ENCODE peak calls at places on chromosomes 5 and 9, in nine cellular contexts. N is cardiac muscle cell; H is posterior cingulate gyrus; G is WTC11; Z is AG04450; K is activated CD8-positive, alpha-beta memory T cell treated with anti-CD3 and anti-CD28 coated beads for 4 hours; E is stimulated activated CD8-positive, alpha-beta memory T cell treated with anti-CD3 and anti-CD28 coated beads, Interleukin-4, amount 100 ng/mL, for 4 hours; Y is NCI-H2081; W is amniotic stem cell. B is an unnamed sample.

GRCh38 chr9:112203536-112203935 is 28.4 kb upstream of the SUSD1 start:
- DNase-seq in N (no peak), H (no peak), G (no peak), Z (no peak), K (no peak), E (no peak), Y (no peak), W (no peak), B (no peak)

GRCh38 chr9:32518276-32518675 is 7.7 kb downstream of the RIGI start:
- DNase-seq in N (no peak), H (no peak), G (no peak), Z (no peak), K (no peak), E (no peak), Y (no peak), W (no peak), B (no peak)

GRCh38 chr9:34994429-34995287 is 5.1 kb downstream of the DNAJB5 start:
- DNase-seq in N (peak), H (peak), G (peak), Z (no peak), K (no peak), E (no peak), Y (peak), W (no peak), B (no peak)

GRCh38 chr5:142409253-142409594 is 84.4 kb upstream of the SPRY4 start:
- DNase-seq in N (no peak), H (no peak), G (no peak), Z (no peak), K (no peak), E (no peak), Y (no peak), W (no peak), B (no peak)

GRCh38 chr9:133277467-133277866 is 2.5 kb upstream of the ABO start:
- DNase-seq in N (no peak), H (no peak), G (no peak), Z (no peak), K (no peak), E (no peak), Y (no peak), W (no peak), B (no peak)

GRCh38 chr9:93124793-93125192 is 9.3 kb downstream of the NINJ1 start:
- DNase-seq in N (no peak), H (no peak), G (peak), Z (no peak), K (no peak), E (no peak), Y (no peak), W (no peak), B (no peak)

GRCh38 chr5:173590436-173591299 is 25.8 kb downstream of the BOD1 start:
- DNase-seq in N (no peak), H (no peak), G (no peak), Z (no peak), K (no peak), E (no peak), Y (no peak), W (no peak), B (no peak)

GRCh38 chr5:66518753-66519152 is 77.4 kb upstream of the MAST4 start:
- DNase-seq in N (peak), H (no peak), G (no peak), Z (no peak), K (no peak), E (no peak), Y (no peak), W (no peak), B (no peak)

GRCh38 chr9:136551401-136552116 is 5.7 kb upstream of the NOTCH1 start:
- DNase-seq in N (no peak), H (no peak), G (peak), Z (no peak), K (no peak), E (no peak), Y (no peak), W (peak), B (no peak)

GRCh38 chr5:174903333-174903732 is 179.0 kb downstream of the MSX2 start:
- DNase-seq in N (no peak), H (no peak), G (no peak), Z (no peak), K (no peak), E (no peak), Y (no peak), W (no peak), B (no peak)

GRCh38 chr5:54309751-54310432 is 481 bp downstream of the ARL15 start:
- DNase-seq in N (peak), H (peak), G (peak), Z (no peak), K (no peak), E (no peak), Y (peak), W (peak), B (peak)

GRCh38 chr5:89097103-89097502 is 214.1 kb upstream of the MEF2C start:
- DNase-seq in N (no peak), H (no peak), G (no peak), Z (no peak), K (no peak), E (no peak), Y (peak), W (no peak), B (no peak)

GRCh38 chr9:125795970-125796596 is 48.9 kb downstream of the PBX3 start:
- DNase-seq in N (no peak), H (no peak), G (no peak), Z (no peak), K (no peak), E (no peak), Y (no peak), W (no peak), B (no peak)

GRCh38 chr9:101707708-101708107 is 30.7 kb downstream of the GRIN3A start:
- DNase-seq in N (no peak), H (no peak), G (no peak), Z (no peak), K (no peak), E (no peak), Y (no peak), W (no peak), B (no peak)

GRCh38 chr9:127224883-127225739 is 39.5 kb upstream of the GARNL3 start:
- DNase-seq in N (peak), H (peak), G (peak), Z (peak), K (peak), E (peak), Y (peak), W (peak), B (no peak)

GRCh38 chr9:83239787-83240186 is 176.8 kb upstream of the RASEF start:
- DNase-seq in N (no peak), H (no peak), G (no peak), Z (no peak), K (no peak), E (no peak), Y (no peak), W (no peak), B (no peak)

GRCh38 chr9:110040788-110041187 is 167.2 kb downstream of the C9orf152 start:
- DNase-seq in N (no peak), H (no peak), G (no peak), Z (peak), K (no peak), E (no peak), Y (no peak), W (no peak), B (no peak)

GRCh38 chr5:74534397-74535129 is 106.0 kb downstream of the ENC1 start:
- DNase-seq in N (no peak), H (no peak), G (no peak), Z (no peak), K (no peak), E (no peak), Y (no peak), W (no peak), B (no peak)